ENCODE peak calls at places on chromosomes 6 and 20, in seven cellular contexts. P is PC-3; Z is IMR-90; E is heart left ventricle; H is tibial nerve; D is HCT116; A is CD4-positive, alpha-beta T cell. R is an unnamed sample. For H3K9me3, the result is how much of the 10 kb centered on the place peaks cover.

GRCh38 chr6:152295346-152295745 is 341.8 kb downstream of the SYNE1 start:
- DNase-seq in D (no peak), P (peak), A (no peak), E (no peak), H (no peak), Z (peak), R (no peak)

GRCh38 chr6:68108243-68108835 is 526.7 kb upstream of the ADGRB3 start:
- DNase-seq in E (no peak), A (no peak), H (no peak), D (no peak), P (peak), Z (peak), R (no peak)

GRCh38 chr6:133894369-133894768 is 5.5 kb downstream of the TCF21 start:
- DNase-seq in P (no peak), A (no peak), H (no peak), Z (no peak), E (no peak), D (no peak), R (no peak)

GRCh38 chr6:49504666-49505065 is 4.9 kb downstream of the GLYATL3 start:
- DNase-seq in H (no peak), A (no peak), E (no peak), Z (no peak), D (no peak), P (no peak), R (no peak)

GRCh38 chr6:97304701-97305100 is 21.7 kb upstream of the MMS22L start:
- DNase-seq in Z (no peak), D (no peak), E (no peak), A (no peak), H (no peak), P (no peak), R (no peak)

GRCh38 chr20:37276494-37277252 is 12.8 kb upstream of the MANBAL start:
- DNase-seq in A (no peak), P (peak), E (peak), D (no peak), H (no peak), Z (peak), R (peak)

GRCh38 chr6:157893238-157893637 is 70.2 kb downstream of the SNX9 start:
- DNase-seq in E (no peak), Z (no peak), P (no peak), D (no peak), H (no peak), A (peak), R (no peak)

GRCh38 chr6:67591910-67592309 is 1043.2 kb upstream of the ADGRB3 start:
- DNase-seq in E (no peak), D (no peak), P (no peak), Z (no peak), H (no peak), A (no peak), R (no peak)

GRCh38 chr6:100435299-100435698 is 29.4 kb downstream of the SIM1 start:
- DNase-seq in D (peak), Z (no peak), H (no peak), P (peak), E (no peak), A (no peak), R (no peak)

GRCh38 chr6:55034752-55035151 is 139.6 kb upstream of the HCRTR2 start:
- DNase-seq in D (no peak), P (no peak), H (no peak), A (no peak), Z (no peak), E (no peak), R (no peak)

GRCh38 chr6:15662246-15663056 is at the start of gene DTNBP1:
- DNase-seq in E (peak), D (no peak), A (peak), Z (peak), P (peak), H (peak), R (no peak)

GRCh38 chr20:50172347-50173013 is 18.1 kb upstream of the CEBPB start:
- DNase-seq in P (no peak), Z (peak), D (no peak), H (peak), A (no peak), E (peak), R (peak)

GRCh38 chr6:81204741-81205140 is 547.7 kb downstream of the TENT5A start:
- DNase-seq in E (no peak), P (no peak), H (no peak), Z (no peak), D (peak), A (no peak), R (no peak)

GRCh38 chr6:15152720-15153119 is 93.1 kb upstream of the JARID2 start:
- DNase-seq in E (no peak), Z (no peak), D (no peak), H (no peak), A (no peak), P (no peak), R (no peak)

GRCh38 chr6:141110486-141110885 is 1022.2 kb upstream of the GJE1 start:
- DNase-seq in P (no peak), E (no peak), D (no peak), Z (peak), H (no peak), A (no peak), R (no peak)

GRCh38 chr20:1800777-1801176 is 94.4 kb upstream of the SIRPA start:
- DNase-seq in A (no peak), Z (peak), H (no peak), D (no peak), P (peak), E (no peak), R (no peak)

DNA sequence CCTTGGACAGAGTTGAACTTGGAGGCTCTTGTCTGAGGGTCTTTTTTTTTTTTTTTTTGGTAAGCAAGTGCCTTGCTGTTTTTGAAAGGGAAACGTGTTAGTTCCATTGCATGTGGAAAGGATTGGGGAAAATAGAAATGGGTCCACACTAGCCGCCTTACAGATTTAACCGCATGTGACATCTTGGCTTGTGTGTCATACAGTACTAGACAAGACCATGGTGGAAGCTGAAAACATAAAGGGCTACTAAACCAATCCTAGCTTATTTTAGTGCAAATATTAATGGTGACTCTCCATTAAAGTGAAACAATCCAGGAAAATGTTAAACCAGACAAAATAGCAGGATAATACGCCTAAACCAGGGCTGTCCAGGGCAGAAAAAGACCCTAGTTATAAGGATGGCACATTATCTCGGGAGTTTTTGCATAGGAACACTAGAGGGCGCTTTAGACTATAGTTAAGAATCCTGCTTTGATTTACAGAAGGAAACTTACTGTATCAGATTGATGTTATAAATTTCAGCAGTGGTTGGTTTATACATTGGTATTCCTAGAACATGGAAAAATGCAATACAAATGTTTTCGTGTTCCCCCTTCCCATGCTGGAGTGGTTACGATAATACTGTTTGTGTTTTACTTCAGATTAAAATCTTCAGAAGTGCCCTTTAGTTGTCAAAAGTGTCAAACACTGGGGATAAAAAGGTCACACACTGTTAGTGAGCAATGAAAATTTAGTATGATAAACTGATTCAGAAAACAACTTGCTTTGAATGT is 59.8 kb upstream of the DEK start:
- DNase-seq in D (peak), E (no peak), A (no peak), P (peak), H (no peak), Z (peak), R (no peak)
- TF ChIP-seq CTCF in D (peak), E (peak), A (peak), P (peak), H (peak), Z (peak), R (peak)

GRCh38 chr20:41580384-41580783 is 37.8 kb downstream of the CHD6 start:
- DNase-seq in D (no peak), H (no peak), E (no peak), P (no peak), Z (no peak), A (no peak), R (no peak)

GRCh38 chr20:41574802-41575389 is 43.3 kb downstream of the CHD6 start:
- DNase-seq in H (no peak), Z (no peak), D (no peak), E (no peak), P (no peak), A (no peak), R (no peak)

GRCh38 chr20:41573955-41574354 is 44.2 kb downstream of the CHD6 start:
- DNase-seq in D (no peak), E (no peak), Z (no peak), P (no peak), A (no peak), H (no peak), R (no peak)

GRCh38 chr20:41575412-41575811 is 42.8 kb downstream of the CHD6 start:
- DNase-seq in Z (no peak), H (no peak), E (no peak), D (no peak), P (no peak), A (no peak), R (no peak)

DNA sequence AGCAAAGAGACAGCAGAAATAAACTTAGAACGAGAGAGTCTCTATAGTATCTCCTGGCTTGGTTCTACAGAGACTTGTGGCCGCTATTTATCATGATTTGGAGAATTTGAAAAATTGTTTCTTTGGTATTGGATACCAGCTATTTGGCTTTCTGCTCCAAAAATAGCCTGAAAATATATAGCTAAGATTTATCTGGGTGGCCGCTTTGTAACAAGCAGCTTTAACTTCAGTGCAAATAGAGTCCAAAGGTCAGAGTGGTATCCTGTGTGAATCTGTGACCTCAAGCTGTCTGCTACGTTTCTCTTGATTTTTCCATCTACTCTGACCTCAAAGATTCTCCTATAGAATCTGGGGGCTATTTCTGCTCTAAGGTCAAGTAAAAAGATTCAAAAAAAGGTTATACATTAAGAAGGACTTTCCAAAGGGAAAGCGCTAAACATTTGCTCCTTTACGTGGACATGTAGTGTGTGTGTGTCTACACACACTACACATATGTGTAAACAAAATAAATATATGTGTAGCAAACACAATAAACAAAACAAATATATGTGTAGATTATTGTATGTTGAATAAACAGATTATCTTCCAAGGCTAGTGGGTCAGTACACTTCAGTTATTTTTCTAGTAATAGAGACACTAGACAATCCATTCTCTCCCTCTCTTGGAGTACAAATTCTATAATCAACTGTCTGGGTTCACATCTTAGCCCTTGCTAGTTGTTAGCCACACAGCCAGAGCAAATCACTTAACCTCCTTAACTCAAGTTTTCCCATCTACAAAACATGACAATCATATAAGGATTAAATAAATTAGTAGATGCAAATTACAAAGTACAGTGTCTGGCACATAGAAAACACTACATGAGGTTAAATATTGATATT is 40.8 kb downstream of the CHD6 start:
- DNase-seq in Z (no peak), D (no peak), E (no peak), P (no peak), H (no peak), A (no peak), R (no peak)
- H3K9me3 ChIP-seq in Z (under half), D (under half), E (under half), P (under half), H (under half), A (under half), R (under half)

GRCh38 chr6:32147401-32148132 is 4.2 kb downstream of the PRRT1 start:
- DNase-seq in A (no peak), Z (no peak), E (no peak), D (no peak), P (no peak), H (no peak), R (no peak)
- TF ChIP-seq CTCF in A (no peak), Z (no peak), E (no peak), D (no peak), P (no peak), H (no peak), R (no peak)

DNA sequence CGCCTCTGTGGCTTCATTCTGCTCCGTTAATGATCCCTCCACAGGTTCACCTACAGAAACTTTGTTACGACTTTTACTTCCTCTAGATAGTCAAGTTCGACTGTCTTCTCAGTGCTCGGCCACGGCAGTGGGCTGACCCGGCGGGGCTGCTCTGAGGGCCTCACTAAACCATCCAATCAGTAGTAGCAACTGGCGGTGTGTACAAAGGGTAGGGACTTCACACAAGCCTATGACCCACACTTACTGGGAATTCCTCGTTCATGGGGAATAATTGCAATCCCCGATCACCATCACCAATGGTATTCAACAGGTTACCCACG is 1959.2 kb upstream of the DEFB115 start:
- DNase-seq in H (no peak), Z (no peak), D (no peak), A (no peak), P (no peak), E (no peak), R (no peak)
- H3K9me3 ChIP-seq in H (under half), Z (under half), D (under half), A (under half), P (under half), E (under half), R (under half)

R was measured in ascending aorta.